ENCODE peak calls at places on chromosome 22, in six cellular contexts. R is K562, C is HCT116, U is H1, F is HepG2, J is GM12878. W is an unnamed sample.

GRCh38 chr22:37147186-37147990 is 2.3 kb downstream of the IL2RB start:
- DNase-seq in J (no peak), C (no peak), F (no peak), R (no peak), U (no peak), W (no peak)

GRCh38 chr22:35480627-35481565 is 59.7 kb upstream of the RASD2 start:
- DNase-seq in J (no peak), F (no peak), C (no peak), U (no peak), R (peak), W (no peak)

GRCh38 chr22:45090364-45090960 is 73.3 kb upstream of the NUP50 start:
- DNase-seq in C (no peak), J (no peak), F (peak), R (no peak), U (peak), W (peak)

GRCh38 chr22:26848244-26848920 is 191.0 kb downstream of the MIAT start:
- DNase-seq in J (no peak), F (no peak), C (no peak), U (no peak), R (no peak), W (no peak)

GRCh38 chr22:43600265-43600664 is 188.5 kb downstream of the MPPED1 start:
- DNase-seq in J (no peak), F (no peak), C (no peak), U (no peak), R (no peak), W (no peak)

GRCh38 chr22:36659762-36660509 is 43.6 kb downstream of the CACNG2 start:
- DNase-seq in U (no peak), R (peak), F (peak), C (peak), J (no peak), W (no peak)

GRCh38 chr22:25419247-25420113 is 145.0 kb upstream of the GRK3 start:
- DNase-seq in R (peak), J (peak), F (peak), C (no peak), U (no peak), W (no peak)

GRCh38 chr22:24432059-24432853 is 4.9 kb downstream of the ADORA2A start:
- DNase-seq in J (no peak), U (no peak), R (peak), C (no peak), F (no peak), W (no peak)

GRCh38 chr22:25564979-25565677 is 653 bp downstream of the GRK3 start:
- DNase-seq in U (peak), J (no peak), C (no peak), F (no peak), R (peak), W (peak)

GRCh38 chr22:44869196-44869595 is 116.8 kb downstream of the ARHGAP8 start:
- DNase-seq in C (no peak), J (no peak), U (no peak), R (no peak), F (no peak), W (no peak)

GRCh38 chr22:21688706-21689381 is 23.0 kb downstream of the PPIL2 start:
- DNase-seq in U (no peak), F (no peak), C (no peak), J (no peak), R (no peak), W (no peak)

GRCh38 chr22:30294066-30294465 is 4.8 kb upstream of the CASTOR1 start:
- DNase-seq in U (no peak), C (no peak), J (no peak), R (no peak), F (no peak), W (no peak)

GRCh38 chr22:17035246-17035645 is 27.2 kb upstream of the GAB4 start:
- DNase-seq in C (no peak), F (no peak), U (no peak), R (no peak), J (no peak), W (no peak)

GRCh38 chr22:24517446-24517845 is 22.3 kb downstream of the UPB1 start:
- DNase-seq in C (no peak), J (no peak), U (no peak), R (no peak), F (no peak), W (no peak)

GRCh38 chr22:19143967-19144400 is 467 bp downstream of the ESS2 start:
- DNase-seq in U (no peak), R (peak), C (no peak), J (no peak), F (no peak), W (no peak)

GRCh38 chr22:35601743-35602633 is 15.1 kb downstream of the MB start:
- DNase-seq in J (no peak), C (no peak), F (no peak), R (no peak), U (no peak), W (no peak)

GRCh38 chr22:29524440-29525191 is 28.9 kb downstream of the THOC5 start:
- DNase-seq in U (peak), R (peak), J (no peak), F (peak), C (no peak), W (no peak)

GRCh38 chr22:41939981-41940852 is 6.7 kb downstream of the CENPM start:
- DNase-seq in C (no peak), R (peak), J (peak), U (no peak), F (no peak), W (no peak)

GRCh38 chr22:35842954-35843353 is 125.3 kb downstream of the APOL5 start:
- DNase-seq in R (peak), C (peak), U (no peak), F (peak), J (no peak), W (no peak)

GRCh38 chr22:43479962-43480361 is 68.1 kb downstream of the MPPED1 start:
- DNase-seq in J (no peak), U (no peak), C (no peak), R (no peak), F (no peak), W (no peak)

GRCh38 chr22:44336962-44337657 is 24.4 kb upstream of the SHISAL1 start:
- DNase-seq in J (no peak), C (no peak), R (no peak), U (no peak), F (no peak), W (no peak)

GRCh38 chr22:43853328-43853931 is 8.9 kb downstream of the SULT4A1 start:
- DNase-seq in U (no peak), F (no peak), R (no peak), C (no peak), J (no peak), W (no peak)

GRCh38 chr22:43885319-43885671 is 6.5 kb downstream of the PNPLA5 start:
- DNase-seq in F (no peak), R (no peak), U (no peak), J (no peak), C (no peak), W (no peak)

GRCh38 chr22:30754971-30755759 is 60.5 kb downstream of the OSBP2 start:
- DNase-seq in F (peak), J (no peak), U (peak), C (peak), R (peak), W (peak)

GRCh38 chr22:27883656-27884350 is 35.3 kb downstream of the PITPNB start:
- DNase-seq in F (no peak), R (no peak), U (no peak), C (no peak), J (no peak), W (no peak)

GRCh38 chr22:43723816-43724215 is 88.3 kb downstream of the EFCAB6 start:
- DNase-seq in C (no peak), R (no peak), U (no peak), F (no peak), J (no peak), W (no peak)

GRCh38 chr22:43860126-43860525 is 2.2 kb downstream of the SULT4A1 start:
- DNase-seq in C (no peak), U (no peak), R (no peak), J (no peak), F (no peak), W (no peak)

GRCh38 chr22:43921361-43921760 is 2.2 kb upstream of the PNPLA3 start:
- DNase-seq in R (no peak), C (peak), U (no peak), J (no peak), F (peak), W (no peak)

GRCh38 chr22:21796863-21797262 is 61.3 kb upstream of the YPEL1 start:
- DNase-seq in F (no peak), J (no peak), U (no peak), C (no peak), R (no peak), W (no peak)

GRCh38 chr22:30695871-30696655 is 1.4 kb downstream of the OSBP2 start:
- DNase-seq in R (no peak), F (no peak), J (no peak), U (no peak), C (no peak), W (no peak)

GRCh38 chr22:45164217-45165123 is 745 bp downstream of the NUP50 start:
- DNase-seq in R (peak), U (no peak), F (no peak), J (no peak), C (no peak), W (no peak)

GRCh38 chr22:18057568-18058209 is 20.1 kb upstream of the PEX26 start:
- DNase-seq in F (peak), R (peak), C (peak), J (peak), U (no peak), W (no peak)

GRCh38 chr22:41596776-41597634 is 7.4 kb upstream of the PMM1 start:
- DNase-seq in R (peak), C (no peak), J (no peak), F (peak), U (peak), W (peak)

DNA sequence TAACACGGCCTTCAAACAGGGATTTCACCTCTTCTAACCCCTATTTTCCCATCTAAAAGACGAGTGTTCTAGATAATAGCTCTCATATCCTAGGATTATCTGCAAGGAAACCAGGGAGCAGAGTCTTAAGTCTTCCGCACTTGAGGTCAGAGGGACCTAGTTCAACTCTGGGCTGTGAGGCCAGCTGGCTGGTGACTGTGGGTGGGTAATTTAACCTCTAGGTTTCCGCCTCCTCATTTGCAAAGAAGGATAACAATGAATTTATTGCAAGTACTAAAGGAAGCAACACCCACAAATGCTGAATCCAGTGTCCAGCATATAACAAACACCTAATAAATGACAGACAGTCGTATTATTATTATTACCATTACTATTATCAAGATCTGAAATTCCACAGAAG is 70.0 kb downstream of the LARGE1 start:
- DNase-seq in R (no peak), J (no peak), C (no peak), U (no peak), F (no peak), W (no peak)
- TF ChIP-seq ZNF274 in R (no peak), J (no peak), C (no peak), U (no peak), F (no peak), W (no peak)

GRCh38 chr22:40416636-40417035 is 46.2 kb downstream of the SGSM3 start:
- DNase-seq in C (no peak), R (no peak), U (no peak), F (no peak), J (no peak), W (no peak)
- TF ChIP-seq ZNF274 in C (no peak), R (no peak), U (no peak), F (no peak), J (no peak), W (no peak)

DNA sequence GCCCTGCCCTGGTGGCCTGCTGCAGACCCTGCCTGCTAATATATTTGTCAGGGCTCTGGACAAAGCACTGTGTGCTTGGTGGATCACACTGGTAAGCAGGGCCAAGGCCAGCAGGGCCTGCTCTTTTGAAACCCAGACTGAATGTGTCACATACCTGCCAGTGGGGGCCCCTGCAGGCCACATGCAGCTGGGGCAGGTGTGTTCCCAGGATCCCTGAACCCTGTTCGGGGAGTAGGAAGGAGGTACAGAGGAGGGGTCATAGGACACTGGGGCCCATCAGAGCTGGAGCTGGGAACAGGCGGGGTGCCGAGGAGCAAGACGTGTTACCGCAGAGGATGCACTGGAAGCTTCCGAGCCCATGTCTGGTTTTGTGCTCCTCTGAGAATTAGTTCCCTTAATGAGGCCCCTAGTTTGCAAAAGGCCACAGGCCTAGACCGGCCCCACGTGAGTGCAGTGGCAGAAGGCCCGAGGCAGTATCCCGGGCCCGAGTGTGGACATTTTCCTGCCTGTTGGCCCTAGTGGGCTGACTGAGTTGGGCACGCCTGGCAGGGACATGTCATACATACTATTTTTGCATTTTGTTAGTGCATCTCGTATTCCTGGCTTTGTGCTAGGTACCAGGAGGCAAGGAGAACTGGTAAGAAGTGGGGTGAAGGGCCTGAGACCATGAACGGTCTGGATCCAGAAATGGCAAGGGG is 11.2 kb upstream of the ACR start:
- DNase-seq in U (no peak), F (peak), C (no peak), R (no peak), J (no peak), W (no peak)
- TF ChIP-seq ZNF274 in U (no peak), F (no peak), C (no peak), R (no peak), J (no peak), W (no peak)

GRCh38 chr22:20404881-20405280 is 10.9 kb downstream of the ZNF74 start:
- DNase-seq in F (no peak), R (no peak), U (no peak), J (no peak), C (no peak), W (no peak)

GRCh38 chr22:20406686-20407408 is 12.9 kb downstream of the ZNF74 start:
- DNase-seq in C (no peak), J (no peak), F (no peak), U (no peak), R (no peak), W (no peak)

GRCh38 chr22:20403779-20404140 is 9.8 kb downstream of the ZNF74 start:
- DNase-seq in U (no peak), C (no peak), F (no peak), J (no peak), R (no peak), W (no peak)

GRCh38 chr22:20405931-20406685 is 12.2 kb downstream of the ZNF74 start:
- DNase-seq in C (no peak), R (no peak), J (no peak), U (no peak), F (no peak), W (no peak)

GRCh38 chr22:20405291-20405930 is 11.5 kb downstream of the ZNF74 start:
- DNase-seq in U (no peak), J (no peak), R (no peak), C (no peak), F (no peak), W (no peak)
- TF ChIP-seq ZNF274 in U (no peak), J (no peak), R (no peak), C (no peak), F (no peak), W (no peak)

GRCh38 chr22:50138988-50139387 is 31.5 kb upstream of the PANX2 start:
- DNase-seq in J (no peak), F (peak), U (no peak), R (no peak), C (no peak), W (no peak)

GRCh38 chr22:50141462-50141861 is 29.1 kb upstream of the PANX2 start:
- DNase-seq in R (no peak), C (no peak), J (no peak), F (no peak), U (no peak), W (no peak)

GRCh38 chr22:50138036-50138435 is 32.5 kb upstream of the PANX2 start:
- DNase-seq in R (no peak), F (no peak), C (no peak), J (no peak), U (no peak), W (no peak)

GRCh38 chr22:50140615-50141014 is 29.9 kb upstream of the PANX2 start:
- DNase-seq in C (no peak), F (peak), R (no peak), U (no peak), J (no peak), W (no peak)

GRCh38 chr22:50139843-50140415 is 30.6 kb upstream of the PANX2 start:
- DNase-seq in U (no peak), C (no peak), F (peak), R (peak), J (no peak), W (no peak)
- TF ChIP-seq ZNF274 in U (no peak), C (no peak), F (no peak), R (no peak), J (no peak), W (no peak)

GRCh38 chr22:49369726-49370717 is 457.7 kb downstream of the BRD1 start:
- DNase-seq in F (no peak), U (no peak), C (no peak), R (no peak), J (no peak), W (no peak)
- TF ChIP-seq ZNF274 in F (no peak), U (no peak), C (no peak), R (no peak), J (no peak), W (no peak)

DNA sequence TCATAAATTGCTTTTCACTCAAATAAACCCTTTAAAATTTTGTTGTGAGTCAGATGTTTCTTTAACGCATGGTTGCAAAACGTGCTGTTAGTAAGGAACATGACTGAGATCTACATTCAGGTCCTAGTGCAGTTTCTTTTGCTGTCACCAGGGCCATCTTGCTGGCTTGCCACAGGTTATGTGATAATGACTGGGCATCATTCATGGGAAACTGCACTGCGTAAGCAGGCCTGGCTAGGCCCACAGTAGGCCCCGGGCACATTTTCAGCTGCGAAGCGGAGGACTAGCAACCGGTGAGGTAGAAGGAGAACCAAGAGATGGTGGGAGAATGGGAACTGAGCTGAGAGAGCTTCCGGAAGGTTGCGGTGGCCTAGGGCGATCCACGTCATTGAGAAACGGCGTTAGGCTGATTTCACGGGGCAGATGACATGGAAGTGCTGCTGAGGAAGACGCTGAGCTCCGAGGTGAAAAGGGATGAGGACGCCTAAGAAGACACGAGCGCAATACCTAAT is 3.2 kb upstream of the KLHDC7B start:
- DNase-seq in R (no peak), F (no peak), J (peak), C (no peak), U (no peak), W (no peak)
- TF ChIP-seq ZNF274 in R (no peak), F (no peak), J (no peak), C (no peak), U (no peak), W (no peak)

GRCh38 chr22:48378673-48379072 is 1449.0 kb downstream of the BRD1 start:
- DNase-seq in R (no peak), C (no peak), J (no peak), F (no peak), U (no peak), W (no peak)
- TF ChIP-seq ZNF274 in R (no peak), C (no peak), J (no peak), F (no peak), U (no peak), W (no peak)

DNA sequence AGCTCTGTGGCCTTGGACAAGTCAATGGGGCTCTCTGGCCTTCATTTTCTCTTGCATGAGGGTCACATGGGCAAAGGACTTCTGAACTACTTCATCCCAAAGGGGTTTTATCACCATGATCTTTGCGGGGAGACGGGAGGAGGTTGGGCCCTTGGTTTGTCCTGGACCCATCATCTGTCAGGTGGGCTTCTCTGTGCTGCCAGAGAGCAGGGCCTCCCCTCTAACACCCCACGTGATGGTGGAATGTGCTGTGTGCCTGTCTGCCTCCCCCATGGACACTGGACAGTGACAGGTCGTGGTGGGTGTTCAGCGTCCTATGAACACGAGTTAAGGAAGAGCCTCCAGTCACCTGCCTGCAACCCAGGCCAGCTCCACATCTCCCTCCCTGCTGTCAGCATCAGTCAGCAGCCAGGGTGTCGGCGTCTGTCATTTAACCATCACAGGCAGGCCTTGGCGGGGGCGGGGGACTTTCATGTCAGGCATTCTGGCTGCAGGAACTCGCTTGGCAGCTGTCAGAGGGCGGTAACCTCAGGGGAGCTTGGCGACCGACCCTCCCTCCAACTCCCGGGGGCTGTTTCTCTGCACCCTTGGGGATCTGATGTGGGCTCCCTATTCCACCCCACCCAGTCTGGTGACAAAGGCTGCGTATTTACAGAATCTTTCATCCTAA is 2.6 kb upstream of the SUN2 start:
- DNase-seq in F (no peak), R (peak), J (no peak), U (no peak), C (no peak), W (no peak)
- TF ChIP-seq ZNF274 in F (no peak), R (no peak), J (no peak), U (no peak), C (no peak), W (no peak)

GRCh38 chr22:46389081-46389480 is 53.6 kb downstream of the TRMU start:
- DNase-seq in U (no peak), J (no peak), R (no peak), C (no peak), F (no peak), W (no peak)

GRCh38 chr22:46391486-46392136 is 56.1 kb downstream of the TRMU start:
- DNase-seq in R (no peak), J (no peak), F (no peak), C (no peak), U (no peak), W (no peak)

GRCh38 chr22:46388647-46389046 is 53.1 kb downstream of the TRMU start:
- DNase-seq in R (no peak), U (no peak), C (no peak), J (no peak), F (no peak), W (no peak)

GRCh38 chr22:46390652-46391301 is 55.3 kb downstream of the TRMU start:
- DNase-seq in C (no peak), R (peak), U (no peak), J (no peak), F (peak), W (no peak)

GRCh38 chr22:46390105-46390651 is 54.7 kb downstream of the TRMU start:
- DNase-seq in C (no peak), R (no peak), F (no peak), U (no peak), J (no peak), W (no peak)
- TF ChIP-seq ZNF274 in C (no peak), R (no peak), F (no peak), U (no peak), J (no peak), W (no peak)